ENCODE peak calls at places on chromosome 11, in six cellular contexts. Z is MM.1S, P is heart right ventricle, T is H9, R is WTC11, F is lower leg skin. G is an unnamed sample.

GRCh38 chr11:78325274-78325781 is 92.3 kb downstream of the GAB2 start:
- DNase-seq in T (no peak), R (no peak), P (no peak), Z (no peak), F (no peak), G (peak)

GRCh38 chr11:113059548-113059947 is 98.3 kb downstream of the NCAM1 start:
- DNase-seq in R (no peak), P (no peak), F (no peak), Z (no peak), T (no peak), G (no peak)

GRCh38 chr11:107777094-107777493 is 65.2 kb upstream of the SLN start:
- DNase-seq in Z (no peak), F (no peak), T (no peak), R (no peak), P (no peak), G (peak)

GRCh38 chr11:19890308-19890707 is 177.7 kb downstream of the NAV2 start:
- DNase-seq in F (no peak), P (no peak), T (no peak), Z (no peak), R (no peak), G (no peak)

GRCh38 chr11:3109921-3110706 is 52.9 kb upstream of the CARS1 start:
- DNase-seq in P (no peak), R (peak), Z (peak), F (peak), T (peak), G (peak)

GRCh38 chr11:45765107-45765668 is 39.8 kb upstream of the SLC35C1 start:
- DNase-seq in R (no peak), T (no peak), P (no peak), Z (no peak), F (no peak), G (no peak)

GRCh38 chr11:111540114-111540920 is at the start of gene LAYN:
- DNase-seq in T (peak), R (peak), P (peak), Z (no peak), F (peak), G (peak)

GRCh38 chr11:133808393-133809140 is 36.7 kb downstream of the SPATA19 start:
- DNase-seq in Z (no peak), P (no peak), R (no peak), F (peak), T (no peak), G (no peak)

GRCh38 chr11:66067640-66068039 is 2.4 kb upstream of the PACS1 start:
- DNase-seq in Z (no peak), F (peak), P (no peak), T (no peak), R (no peak), G (no peak)

GRCh38 chr11:92826136-92826535 is 143.3 kb upstream of the MTNR1B start:
- DNase-seq in P (no peak), Z (no peak), R (no peak), T (no peak), F (no peak), G (no peak)

GRCh38 chr11:95248666-95249467 is 17.9 kb upstream of the SESN3 start:
- DNase-seq in R (peak), F (no peak), T (peak), Z (no peak), P (no peak), G (peak)

GRCh38 chr11:133082851-133083488 is 449.3 kb downstream of the OPCML start:
- DNase-seq in R (peak), Z (peak), P (peak), T (peak), F (no peak), G (peak)

GRCh38 chr11:73387594-73388021 is 11.4 kb downstream of the RELT start:
- DNase-seq in T (no peak), F (no peak), Z (no peak), R (no peak), P (no peak), G (no peak)

GRCh38 chr11:15342163-15342562 is 227.4 kb downstream of the INSC start:
- DNase-seq in T (no peak), P (no peak), Z (no peak), F (no peak), R (no peak), G (no peak)

GRCh38 chr11:119055901-119056300 is 1.1 kb downstream of the HYOU1 start:
- DNase-seq in F (no peak), Z (peak), R (no peak), T (no peak), P (no peak), G (no peak)
- TF ChIP-seq CTCF in F (no peak), Z (peak), R (no peak), T (no peak), P (no peak), G (no peak)

GRCh38 chr11:67644042-67644441 is 4.5 kb upstream of the TBX10 start:
- DNase-seq in Z (no peak), R (peak), F (peak), P (no peak), T (peak), G (no peak)
- TF ChIP-seq CTCF in Z (peak), R (no peak), F (no peak), P (no peak), T (peak), G (no peak)

GRCh38 chr11:86749861-86750401 is 50.4 kb upstream of the PRSS23 start:
- DNase-seq in P (no peak), R (no peak), T (no peak), F (no peak), Z (no peak), G (no peak)

GRCh38 chr11:86746509-86746908 is 53.8 kb upstream of the PRSS23 start:
- DNase-seq in F (no peak), Z (no peak), T (no peak), P (no peak), R (no peak), G (no peak)

GRCh38 chr11:86748296-86748695 is 52.0 kb upstream of the PRSS23 start:
- DNase-seq in R (no peak), T (no peak), Z (no peak), F (no peak), P (no peak), G (no peak)

GRCh38 chr11:86747801-86748200 is 52.5 kb upstream of the PRSS23 start:
- DNase-seq in T (no peak), R (no peak), F (no peak), Z (no peak), P (no peak), G (no peak)

GRCh38 chr11:86749376-86749775 is 51.0 kb upstream of the PRSS23 start:
- DNase-seq in P (no peak), F (no peak), Z (no peak), R (peak), T (peak), G (no peak)
- TF ChIP-seq CTCF in P (no peak), F (no peak), Z (no peak), R (no peak), T (peak), G (no peak)

DNA sequence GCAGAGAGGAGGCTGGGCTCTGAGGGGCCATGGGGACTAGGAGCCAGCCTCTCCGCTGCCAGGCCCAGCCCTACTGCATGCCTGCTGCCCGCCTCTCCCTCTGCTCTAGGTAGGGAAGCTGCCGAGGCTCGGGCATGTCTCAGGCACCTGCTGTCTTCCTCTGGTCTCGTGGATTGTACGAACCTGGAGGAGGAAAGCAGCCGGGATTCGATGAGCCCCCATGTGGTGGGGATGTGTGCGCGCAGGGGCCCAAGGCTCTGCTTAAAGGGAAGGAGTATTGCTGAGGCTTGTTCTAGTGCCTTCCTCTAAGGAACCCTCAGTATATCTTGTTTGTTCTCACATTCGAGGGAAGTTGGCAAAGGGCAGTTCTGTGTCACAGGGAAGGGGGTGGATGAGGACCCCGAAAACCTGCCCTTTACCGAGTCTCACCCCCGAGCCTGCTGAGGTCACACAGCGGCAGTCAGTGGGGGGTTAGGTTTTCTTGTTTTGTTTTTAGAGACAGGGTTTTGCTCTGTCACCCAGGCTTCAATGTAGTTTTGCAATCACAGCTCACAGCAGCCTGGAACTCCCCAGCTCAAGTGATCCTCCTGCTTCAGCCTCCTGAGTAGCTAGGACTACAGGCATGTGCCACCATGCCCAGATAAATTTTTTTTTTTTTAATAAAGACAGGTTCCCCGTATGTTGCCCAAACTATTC is 21.3 kb downstream of the DAGLA start:
- DNase-seq in F (no peak), T (peak), P (no peak), Z (no peak), R (peak), G (no peak)
- TF ChIP-seq CTCF in F (no peak), T (peak), P (peak), Z (peak), R (peak), G (no peak)

GRCh38 chr11:62497132-62497915 is 49.3 kb downstream of the AHNAK start:
- DNase-seq in Z (no peak), T (peak), F (no peak), R (peak), P (no peak), G (peak)
- TF ChIP-seq CTCF in Z (peak), T (peak), F (peak), R (no peak), P (peak), G (peak)

G was measured in GM13976.